ENCODE peak calls at places on chromosomes 2 and 18, in six cellular contexts. M, U, Z, E, K and W are unnamed samples.

GRCh38 chr2:112646102-112646719 is 472 bp downstream of the SLC20A1 start:
- DNase-seq in M (peak), K (no peak), E (no peak), U (no peak), Z (no peak), W (no peak)

GRCh38 chr18:72697706-72698105 is 153.6 kb upstream of the CBLN2 start:
- DNase-seq in K (no peak), M (no peak), E (no peak), Z (no peak), U (no peak), W (no peak)

GRCh38 chr2:60152226-60152833 is 401.1 kb downstream of the BCL11A start:
- DNase-seq in M (no peak), Z (no peak), U (no peak), K (peak), E (no peak), W (no peak)

GRCh38 chr2:132845339-132845738 is 175.3 kb upstream of the LYPD1 start:
- DNase-seq in E (no peak), Z (no peak), U (no peak), K (no peak), M (no peak), W (no peak)

GRCh38 chr2:144027593-144027992 is 492.3 kb downstream of the ZEB2 start:
- DNase-seq in M (no peak), K (no peak), Z (no peak), E (no peak), U (no peak), W (no peak)

GRCh38 chr2:49108851-49109250 is 45.5 kb downstream of the FSHR start:
- DNase-seq in M (no peak), Z (no peak), E (no peak), U (no peak), K (no peak), W (no peak)

GRCh38 chr2:73952499-73953446 is 26.1 kb downstream of the DGUOK start:
- DNase-seq in E (no peak), K (no peak), Z (no peak), U (no peak), M (no peak), W (no peak)

GRCh38 chr2:200319587-200320337 is 13.3 kb downstream of the SPATS2L start:
- DNase-seq in E (no peak), K (no peak), M (no peak), U (no peak), Z (no peak), W (no peak)

GRCh38 chr2:8583400-8584173 is 98.3 kb upstream of the ID2 start:
- DNase-seq in U (peak), Z (peak), K (peak), E (peak), M (peak), W (peak)

GRCh38 chr2:85226783-85227182 is 93.6 kb downstream of the TCF7L1 start:
- DNase-seq in K (no peak), E (no peak), Z (no peak), M (no peak), U (no peak), W (no peak)

GRCh38 chr2:70645733-70646420 is 92.3 kb upstream of the TGFA start:
- DNase-seq in Z (no peak), U (no peak), M (no peak), E (peak), K (no peak), W (no peak)

GRCh38 chr2:84905181-84906107 is at the start of gene TMSB10:
- DNase-seq in M (peak), U (peak), K (no peak), E (peak), Z (peak), W (peak)

GRCh38 chr2:152078662-152079061 is 20.2 kb downstream of the CACNB4 start:
- DNase-seq in E (no peak), Z (no peak), K (no peak), M (no peak), U (no peak), W (no peak)

GRCh38 chr2:171089489-171089888 is 71.2 kb downstream of the TLK1 start:
- DNase-seq in Z (no peak), E (no peak), M (no peak), K (no peak), U (no peak), W (no peak)

GRCh38 chr18:32759768-32760167 is 13.1 kb downstream of the KLHL14 start:
- DNase-seq in U (no peak), K (no peak), Z (no peak), M (no peak), E (no peak), W (no peak)

GRCh38 chr2:60456115-60456770 is 97.2 kb downstream of the BCL11A start:
- DNase-seq in U (no peak), E (no peak), Z (no peak), K (no peak), M (no peak), W (no peak)

GRCh38 chr2:23630961-23631360 is 246.0 kb downstream of the KLHL29 start:
- DNase-seq in M (no peak), U (no peak), E (no peak), Z (peak), K (no peak), W (peak)

GRCh38 chr18:67731853-67732252 is 215.3 kb upstream of the DSEL start:
- DNase-seq in Z (no peak), E (no peak), K (no peak), M (no peak), U (no peak), W (no peak)

GRCh38 chr2:69067026-69067630 is 54.1 kb downstream of the ANTXR1 start:
- DNase-seq in Z (no peak), K (no peak), M (no peak), E (no peak), U (no peak), W (no peak)

GRCh38 chr2:85893428-85894258 is 4.9 kb upstream of the ST3GAL5 start:
- DNase-seq in M (no peak), K (no peak), Z (no peak), U (no peak), E (no peak), W (no peak)

GRCh38 chr18:67805261-67805660 is 288.7 kb upstream of the DSEL start:
- DNase-seq in M (no peak), Z (no peak), K (no peak), E (no peak), U (no peak), W (no peak)

GRCh38 chr2:237723613-237724012 is 75.0 kb upstream of the RBM44 start:
- DNase-seq in Z (no peak), K (no peak), E (no peak), M (no peak), U (no peak), W (no peak)

GRCh38 chr18:44693030-44693784 is 12.5 kb downstream of the SETBP1 start:
- DNase-seq in U (no peak), K (no peak), E (no peak), M (no peak), Z (no peak), W (no peak)

GRCh38 chr2:30565860-30566358 is 118.9 kb downstream of the LCLAT1 start:
- DNase-seq in Z (no peak), M (peak), E (no peak), K (no peak), U (no peak), W (no peak)

GRCh38 chr2:184921676-184922075 is 323.3 kb downstream of the ZNF804A start:
- DNase-seq in K (no peak), U (no peak), E (no peak), Z (no peak), M (no peak), W (no peak)

GRCh38 chr2:37189452-37190153 is 1.1 kb upstream of the SULT6B1 start:
- DNase-seq in M (no peak), K (peak), Z (no peak), E (no peak), U (no peak), W (no peak)

GRCh38 chr18:43271593-43272432 is 5.5 kb downstream of the SYT4 start:
- DNase-seq in M (no peak), Z (no peak), U (no peak), K (peak), E (peak), W (no peak)

GRCh38 chr2:134683561-134684112 is 35.2 kb downstream of the TMEM163 start:
- DNase-seq in Z (no peak), U (no peak), E (no peak), M (no peak), K (no peak), W (no peak)

GRCh38 chr2:178767099-178768060 is 39.8 kb downstream of the TTN start:
- DNase-seq in K (no peak), Z (no peak), U (no peak), E (no peak), M (no peak), W (no peak)

GRCh38 chr2:235950473-235950809 is 217.7 kb downstream of the GBX2 start:
- DNase-seq in Z (no peak), E (peak), U (no peak), M (no peak), K (no peak), W (no peak)

GRCh38 chr18:2716394-2717326 is 61.1 kb downstream of the SMCHD1 start:
- DNase-seq in K (no peak), M (no peak), E (no peak), U (no peak), Z (no peak), W (no peak)

DNA sequence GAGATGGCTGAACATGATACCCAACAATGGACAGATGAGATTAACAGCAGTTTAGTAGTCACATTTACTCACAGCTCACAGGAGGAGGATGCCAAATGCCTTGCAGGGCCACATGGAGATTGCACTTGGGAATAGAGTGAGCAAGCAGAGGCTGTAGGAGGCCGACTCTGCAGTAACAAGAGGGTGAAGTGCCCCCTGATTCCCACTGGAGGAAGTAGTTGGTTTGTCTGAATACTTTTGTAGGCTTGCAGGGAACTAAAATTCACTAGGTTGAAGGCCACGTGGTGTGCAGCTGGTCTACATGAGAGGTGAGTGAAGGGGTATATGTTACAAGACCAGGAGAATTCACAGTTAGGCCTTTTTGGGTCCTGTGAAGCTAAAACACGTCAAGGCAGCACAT is 419.3 kb upstream of the TNP1 start:
- DNase-seq in Z (no peak), U (no peak), E (no peak), K (no peak), M (no peak), W (no peak)
- TF ChIP-seq CTCF in Z (no peak), U (no peak), E (no peak), K (no peak), M (no peak), W (no peak)

DNA sequence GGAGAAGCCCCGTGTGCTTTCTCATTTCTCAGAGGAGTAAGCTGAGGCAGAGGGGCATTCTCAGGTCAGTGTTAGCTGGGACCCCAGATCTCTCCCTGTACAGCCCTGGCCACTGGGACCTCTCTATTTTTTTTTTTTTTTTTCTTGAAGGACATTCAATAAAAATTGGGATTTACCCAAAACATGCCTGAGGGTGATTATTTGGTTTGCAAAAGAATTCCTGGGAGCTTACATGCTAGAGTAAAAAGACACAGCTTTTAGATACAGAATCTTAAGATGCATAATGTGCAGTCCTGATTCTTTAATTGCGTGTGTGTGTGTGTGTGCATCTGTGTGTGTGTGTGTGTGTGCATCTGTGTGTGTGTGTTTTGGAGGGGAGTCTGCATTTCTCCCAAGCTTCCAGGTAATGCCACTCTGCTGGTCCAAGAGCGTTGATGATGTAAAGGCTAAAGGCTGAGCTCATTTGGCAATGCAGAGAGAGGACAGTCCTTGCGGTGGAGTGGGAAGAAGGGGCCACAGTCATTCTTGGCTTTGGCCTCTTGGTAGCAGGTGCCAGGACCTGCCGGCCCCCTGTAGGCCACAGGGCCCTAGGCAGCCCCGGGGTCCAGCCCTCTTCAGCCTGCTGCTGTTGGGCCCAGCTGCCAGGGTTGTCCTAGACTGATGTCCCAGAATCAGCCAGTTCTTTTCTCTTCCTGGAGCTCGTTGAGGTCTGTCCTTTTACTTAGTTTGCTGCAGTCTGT is 74.1 kb upstream of the MCFD2 start:
- DNase-seq in E (no peak), M (no peak), U (no peak), Z (no peak), K (no peak), W (no peak)
- TF ChIP-seq CTCF in E (no peak), M (no peak), U (no peak), Z (no peak), K (no peak), W (no peak)

GRCh38 chr2:189982087-189982486 is 80.4 kb downstream of the MSTN start:
- DNase-seq in K (no peak), E (no peak), U (no peak), M (no peak), Z (no peak), W (no peak)

DNA sequence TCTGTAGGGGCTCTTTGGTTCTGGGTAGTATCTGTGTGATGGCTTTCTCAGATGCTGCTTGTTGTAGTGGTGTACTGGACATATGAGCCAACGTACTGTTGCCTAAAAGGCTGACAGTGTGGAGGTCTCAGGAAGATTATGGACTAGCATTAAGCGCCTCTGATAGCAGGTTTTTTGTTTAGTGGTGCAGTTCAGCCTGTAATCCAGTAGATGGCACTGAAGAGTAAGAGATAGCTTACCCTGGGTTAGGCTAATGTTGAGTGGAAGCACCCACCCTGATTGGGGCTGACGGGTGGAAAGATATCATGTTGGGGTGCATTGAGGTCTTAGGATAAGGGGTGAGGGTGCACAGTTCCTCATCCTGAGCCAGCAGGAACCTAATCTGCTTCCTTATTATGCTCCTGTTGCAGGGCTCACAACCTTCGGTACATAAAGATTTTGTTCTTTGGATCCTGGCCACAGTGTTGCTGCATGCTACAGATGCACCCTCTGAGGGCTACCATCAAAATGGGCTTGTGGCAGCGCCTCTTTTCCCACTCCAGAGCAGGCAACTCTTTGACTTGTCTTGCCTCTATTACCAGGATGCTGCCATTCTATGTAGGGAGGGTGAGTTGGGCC is 79.6 kb downstream of the MSTN start:
- DNase-seq in K (no peak), U (no peak), M (no peak), E (no peak), Z (no peak), W (no peak)
- TF ChIP-seq CTCF in K (peak), U (peak), M (no peak), E (peak), Z (peak), W (peak)

GRCh38 chr2:230849633-230850357 is 14.9 kb upstream of the ITM2C start:
- DNase-seq in U (peak), M (no peak), E (peak), K (peak), Z (no peak), W (no peak)
- TF ChIP-seq CTCF in U (peak), M (peak), E (peak), K (peak), Z (peak), W (peak)